ENCODE peak calls at places on chromosomes 3 and 15, in five cellular contexts. F is K562, H is H1, A is HepG2, O is HCT116. S is an unnamed sample.

GRCh38 chr15:85142324-85142723 is 160.7 kb downstream of the PDE8A start:
- DNase-seq in F (no peak), H (no peak), A (no peak), O (peak), S (no peak)

GRCh38 chr15:62472616-62473299 is 307.7 kb upstream of the C2CD4B start:
- DNase-seq in F (no peak), H (no peak), A (peak), O (no peak), S (no peak)

GRCh38 chr15:96142498-96142897 is 188.0 kb upstream of the NR2F2 start:
- DNase-seq in F (no peak), H (no peak), A (no peak), O (no peak), S (no peak)

GRCh38 chr3:25151497-25151896 is 276.6 kb upstream of the RARB start:
- DNase-seq in F (no peak), H (no peak), A (no peak), O (no peak), S (no peak)

GRCh38 chr3:16945330-16945729 is 60.6 kb downstream of the PLCL2 start:
- DNase-seq in F (no peak), H (no peak), A (no peak), O (no peak), S (no peak)

GRCh38 chr3:101851833-101852232 is 2.5 kb downstream of the NFKBIZ start:
- DNase-seq in F (no peak), H (no peak), A (no peak), O (no peak), S (no peak)

GRCh38 chr3:5787863-5788488 is 600.5 kb downstream of the EDEM1 start:
- DNase-seq in F (no peak), H (no peak), A (no peak), O (no peak), S (no peak)

GRCh38 chr3:114451561-114452018 is 157.8 kb downstream of the TIGIT start:
- DNase-seq in F (no peak), H (no peak), A (peak), O (no peak), S (no peak)

GRCh38 chr3:86867990-86868389 is 123.0 kb downstream of the VGLL3 start:
- DNase-seq in F (no peak), H (no peak), A (no peak), O (no peak), S (no peak)

GRCh38 chr15:36024066-36024465 is 478.1 kb upstream of the DPH6 start:
- DNase-seq in F (no peak), H (no peak), A (no peak), O (no peak), S (no peak)

GRCh38 chr3:101131767-101132166 is 138.5 kb upstream of the ABI3BP start:
- DNase-seq in F (peak), H (no peak), A (no peak), O (no peak), S (no peak)

GRCh38 chr3:14548321-14548729 is 8.2 kb upstream of the GRIP2 start:
- DNase-seq in F (peak), H (peak), A (peak), O (peak), S (no peak)

GRCh38 chr3:40309925-40310635 is 573 bp downstream of the EIF1B start:
- DNase-seq in F (peak), H (peak), A (peak), O (no peak), S (no peak)

GRCh38 chr3:167882057-167882667 is 146.6 kb downstream of the SERPINI1 start:
- DNase-seq in F (peak), H (no peak), A (peak), O (peak), S (no peak)

GRCh38 chr3:39315420-39315819 is 14.1 kb upstream of the CCR8 start:
- DNase-seq in F (no peak), H (no peak), A (no peak), O (no peak), S (no peak)

GRCh38 chr3:164451083-164451910 is 627.0 kb downstream of the SI start:
- DNase-seq in F (no peak), H (no peak), A (no peak), O (no peak), S (no peak)

GRCh38 chr15:51350723-51351122 is 9.3 kb downstream of the GLDN start:
- DNase-seq in F (no peak), H (no peak), A (no peak), O (no peak), S (no peak)

GRCh38 chr3:134328147-134328591 is 46.1 kb downstream of the AMOTL2 start:
- DNase-seq in F (no peak), H (no peak), A (no peak), O (peak), S (no peak)

GRCh38 chr3:51646091-51646490 is 25.0 kb upstream of the TEX264 start:
- DNase-seq in F (no peak), H (no peak), A (no peak), O (no peak), S (no peak)

GRCh38 chr3:16243706-16244490 is 20.8 kb downstream of the DPH3 start:
- DNase-seq in F (no peak), H (no peak), A (no peak), O (no peak), S (no peak)

GRCh38 chr3:2655229-2655701 is 454.9 kb downstream of the IL5RA start:
- DNase-seq in F (no peak), H (no peak), A (no peak), O (no peak), S (peak)

GRCh38 chr3:64438837-64439236 is 213.6 kb upstream of the PRICKLE2 start:
- DNase-seq in F (no peak), H (no peak), A (no peak), O (no peak), S (no peak)

GRCh38 chr3:13878711-13879101 is 1.2 kb downstream of the WNT7A start:
- DNase-seq in F (no peak), H (peak), A (no peak), O (no peak), S (no peak)

GRCh38 chr3:51717947-51718346 is 11.1 kb downstream of the GRM2 start:
- DNase-seq in F (no peak), H (no peak), A (no peak), O (no peak), S (no peak)

GRCh38 chr15:96746621-96747155 is 416.2 kb downstream of the NR2F2 start:
- DNase-seq in F (no peak), H (no peak), A (no peak), O (no peak), S (no peak)

GRCh38 chr3:179840985-179841384 is 188.1 kb downstream of the USP13 start:
- DNase-seq in F (no peak), H (no peak), A (no peak), O (no peak), S (no peak)

GRCh38 chr3:179837374-179837773 is 184.5 kb downstream of the USP13 start:
- DNase-seq in F (no peak), H (no peak), A (no peak), O (no peak), S (no peak)

GRCh38 chr3:179842061-179842460 is 189.2 kb downstream of the USP13 start:
- DNase-seq in F (no peak), H (no peak), A (no peak), O (no peak), S (no peak)
- TF ChIP-seq SRF in F (no peak), H (no peak), A (no peak), O (no peak), S (no peak)

GRCh38 chr15:89679221-89679620 is at the start of gene PLIN1:
- DNase-seq in F (no peak), H (no peak), A (no peak), O (no peak), S (no peak)

GRCh38 chr15:89681146-89681545 is 2.0 kb upstream of the PLIN1 start:
- DNase-seq in F (no peak), H (no peak), A (no peak), O (no peak), S (no peak)

GRCh38 chr15:89677381-89677780 is 1.8 kb downstream of the PLIN1 start:
- DNase-seq in F (no peak), H (no peak), A (no peak), O (no peak), S (no peak)

GRCh38 chr15:89675606-89676005 is 3.6 kb downstream of the PLIN1 start:
- DNase-seq in F (no peak), H (no peak), A (no peak), O (no peak), S (no peak)

DNA sequence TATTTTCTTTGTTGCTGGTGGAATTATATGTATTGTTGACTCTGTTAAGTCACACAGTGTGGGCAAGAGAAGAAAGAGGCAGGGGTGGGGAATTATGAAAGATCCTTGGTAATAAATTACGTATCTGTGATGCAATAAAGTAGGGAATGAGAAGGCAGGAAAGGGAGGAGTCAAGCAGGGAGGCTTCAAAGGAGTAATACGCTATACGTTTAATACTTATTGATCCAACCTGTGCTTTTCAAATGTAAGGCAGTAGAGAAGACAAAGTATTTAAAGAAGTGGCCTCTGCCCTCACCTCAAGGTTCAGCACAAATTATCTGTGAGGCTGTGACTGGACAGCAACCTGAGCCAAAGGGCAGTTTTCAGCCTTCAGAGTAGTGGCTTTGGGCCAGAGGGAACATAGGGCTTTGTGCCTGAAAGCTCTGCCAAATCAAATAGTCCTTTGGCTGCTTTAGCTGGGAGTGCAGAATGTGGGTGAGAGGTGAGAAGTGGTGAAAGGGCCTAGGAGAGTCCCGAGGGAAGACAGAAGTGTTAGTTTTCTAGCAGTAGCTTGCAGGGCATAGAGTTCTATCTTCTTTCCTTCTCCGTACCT is 1.2 kb upstream of the PLIN1 start:
- DNase-seq in F (no peak), H (no peak), A (peak), O (no peak), S (no peak)
- TF ChIP-seq SRF in F (no peak), H (no peak), A (no peak), O (no peak), S (no peak)

GRCh38 chr15:73717802-73718201 is 33.6 kb downstream of the CD276 start:
- DNase-seq in F (no peak), H (no peak), A (no peak), O (no peak), S (no peak)
- TF ChIP-seq SRF in F (no peak), H (no peak), A (no peak), O (no peak), S (no peak)

GRCh38 chr15:58985443-58985842 is 2.0 kb upstream of the RNF111 start:
- DNase-seq in F (peak), H (no peak), A (peak), O (no peak), S (no peak)

GRCh38 chr15:58987501-58988010 is at the start of gene RNF111:
- DNase-seq in F (peak), H (peak), A (peak), O (peak), S (peak)

GRCh38 chr15:58987036-58987435 is 427 bp upstream of the RNF111 start:
- DNase-seq in F (peak), H (no peak), A (peak), O (no peak), S (no peak)

GRCh38 chr15:58988011-58988785 is 735 bp downstream of the RNF111 start:
- DNase-seq in F (peak), H (peak), A (peak), O (no peak), S (no peak)
- TF ChIP-seq SRF in F (no peak), H (no peak), A (no peak), O (no peak), S (no peak)

S was measured in GM12878.